ENCODE peak calls at places on chromosomes 12 and 14, in four cellular contexts. T is neural progenitor cell; G is CD8-positive, alpha-beta memory T cell; I is colonic mucosa. D is an unnamed sample. For H3K36me3, the result is how much of the 10 kb centered on the place peaks cover.

GRCh38 chr12:10339441-10339840 is 31.8 kb downstream of the KLRD1 start:
- DNase-seq in T (no peak), G (no peak), I (no peak), D (no peak)

GRCh38 chr12:7142057-7142644 is 12.0 kb downstream of the CLSTN3 start:
- DNase-seq in T (peak), G (peak), I (peak), D (peak)

GRCh38 chr14:65255029-65255545 is 152.8 kb upstream of the MAX start:
- DNase-seq in T (no peak), G (no peak), I (no peak), D (no peak)

GRCh38 chr12:121001060-121001459 is 15.2 kb downstream of the C12orf43 start:
- DNase-seq in T (no peak), G (no peak), I (no peak), D (no peak)

GRCh38 chr14:68403794-68404522 is 388.9 kb downstream of the ZFP36L1 start:
- DNase-seq in T (no peak), G (no peak), I (no peak), D (no peak)

GRCh38 chr12:100554608-100555077 is 18.8 kb upstream of the GAS2L3 start:
- DNase-seq in T (peak), G (no peak), I (peak), D (no peak)

GRCh38 chr12:92144045-92144630 is 1.5 kb downstream of the BTG1 start:
- DNase-seq in T (peak), G (peak), I (peak), D (peak)

GRCh38 chr14:49303952-49304516 is 282.1 kb downstream of the RPS29 start:
- DNase-seq in T (peak), G (no peak), I (peak), D (no peak)

GRCh38 chr14:50532502-50533313 is at the start of gene MAP4K5:
- DNase-seq in T (peak), G (peak), I (peak), D (peak)

GRCh38 chr14:64806202-64806861 is 73.4 kb downstream of the SPTB start:
- DNase-seq in T (no peak), G (no peak), I (no peak), D (no peak)

GRCh38 chr14:104105822-104106470 is 20.4 kb downstream of the ASPG start:
- DNase-seq in T (no peak), G (no peak), I (peak), D (no peak)

GRCh38 chr14:38432186-38432585 is 176.3 kb upstream of the CLEC14A start:
- DNase-seq in T (no peak), G (no peak), I (no peak), D (no peak)

GRCh38 chr12:119720349-119720748 is 52.4 kb downstream of the PRKAB1 start:
- DNase-seq in T (no peak), G (no peak), I (no peak), D (no peak)

GRCh38 chr12:92977326-92977725 is 48.2 kb upstream of the EEA1 start:
- DNase-seq in T (no peak), G (no peak), I (no peak), D (no peak)

GRCh38 chr12:64318605-64319004 is 72.0 kb downstream of the C12orf56 start:
- DNase-seq in T (no peak), G (no peak), I (no peak), D (no peak)

GRCh38 chr12:31732926-31733548 is 4.2 kb upstream of the AMN1 start:
- DNase-seq in T (no peak), G (no peak), I (no peak), D (no peak)

GRCh38 chr14:61642246-61642982 is 52.9 kb upstream of the HIF1A start:
- DNase-seq in T (no peak), G (no peak), I (peak), D (no peak)

GRCh38 chr12:14905269-14906004 is 19.8 kb upstream of the MGP start:
- DNase-seq in T (no peak), G (no peak), I (no peak), D (no peak)

GRCh38 chr12:1688086-1688710 is 2.7 kb upstream of the ADIPOR2 start:
- DNase-seq in T (no peak), G (no peak), I (no peak), D (no peak)

GRCh38 chr12:49357099-49357678 is 10.1 kb upstream of the SPATS2 start:
- DNase-seq in T (peak), G (no peak), I (no peak), D (no peak)

GRCh38 chr14:50985124-50985815 is 41.0 kb upstream of the PYGL start:
- DNase-seq in T (no peak), G (no peak), I (no peak), D (no peak)

GRCh38 chr12:57342207-57342691 is 88.6 kb downstream of the R3HDM2 start:
- DNase-seq in T (peak), G (no peak), I (no peak), D (no peak)

GRCh38 chr14:96587823-96588385 is 85.7 kb downstream of the PAPOLA start:
- DNase-seq in T (no peak), G (no peak), I (no peak), D (no peak)

GRCh38 chr14:52063107-52063506 is 5.8 kb downstream of the NID2 start:
- DNase-seq in T (no peak), G (no peak), I (no peak), D (no peak)

GRCh38 chr12:131222271-131223139 is 268.8 kb downstream of the ADGRD1 start:
- DNase-seq in T (peak), G (no peak), I (no peak), D (no peak)

GRCh38 chr14:76716285-76716684 is 45.0 kb upstream of the VASH1 start:
- DNase-seq in T (no peak), G (no peak), I (no peak), D (no peak)

GRCh38 chr12:46674818-46675217 is 151.0 kb downstream of the SLC38A4 start:
- DNase-seq in T (no peak), G (no peak), I (no peak), D (no peak)

GRCh38 chr12:25769076-25769945 is 189.2 kb upstream of the RASSF8 start:
- DNase-seq in T (no peak), G (no peak), I (no peak), D (no peak)

GRCh38 chr12:65123435-65124063 is 2.4 kb upstream of the WIF1 start:
- DNase-seq in T (peak), G (no peak), I (peak), D (no peak)

GRCh38 chr12:132456944-132457495 is 32.9 kb upstream of the FBRSL1 start:
- DNase-seq in T (peak), G (no peak), I (no peak), D (no peak)

GRCh38 chr12:132454154-132454948 is 35.6 kb upstream of the FBRSL1 start:
- DNase-seq in T (no peak), G (no peak), I (no peak), D (no peak)

GRCh38 chr12:132456186-132456943 is 33.6 kb upstream of the FBRSL1 start:
- DNase-seq in T (no peak), G (no peak), I (no peak), D (no peak)

GRCh38 chr12:132454949-132455418 is 35.0 kb upstream of the FBRSL1 start:
- DNase-seq in T (no peak), G (no peak), I (no peak), D (no peak)

DNA sequence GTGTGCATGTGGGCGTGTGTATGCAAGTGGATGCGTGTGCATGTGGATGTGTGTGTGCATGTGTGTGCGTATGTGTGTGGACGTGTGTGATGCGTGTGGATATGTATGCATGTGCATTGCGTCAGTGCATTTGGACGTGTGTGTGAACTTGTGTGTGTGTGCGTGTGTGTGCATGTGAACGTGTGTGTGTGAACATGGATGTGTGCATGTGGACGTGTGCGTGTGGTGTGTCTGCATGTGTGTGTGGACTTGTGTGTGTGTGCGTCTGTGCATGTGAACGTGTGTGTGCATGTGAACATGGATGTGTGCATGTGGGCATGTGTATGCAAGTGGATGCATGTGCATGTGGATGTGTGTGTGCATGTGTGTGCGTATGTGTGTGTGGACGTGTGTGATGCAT is 34.4 kb upstream of the FBRSL1 start:
- DNase-seq in T (no peak), G (no peak), I (no peak), D (no peak)
- H3K36me3 ChIP-seq in T (under half), G (under half), I (under half), D (under half)

GRCh38 chr12:84785281-84785680 is 127.3 kb downstream of the SLC6A15 start:
- DNase-seq in T (no peak), G (no peak), I (no peak), D (no peak)
- H3K4me3 ChIP-seq in T (no peak), G (no peak), I (no peak), D (no peak)

GRCh38 chr14:100362311-100362927 is 39.3 kb downstream of the SLC25A47 start:
- DNase-seq in T (peak), G (no peak), I (no peak), D (no peak)
- H3K36me3 ChIP-seq in T (under half), G (under half), I (under half), D (under half)

DNA sequence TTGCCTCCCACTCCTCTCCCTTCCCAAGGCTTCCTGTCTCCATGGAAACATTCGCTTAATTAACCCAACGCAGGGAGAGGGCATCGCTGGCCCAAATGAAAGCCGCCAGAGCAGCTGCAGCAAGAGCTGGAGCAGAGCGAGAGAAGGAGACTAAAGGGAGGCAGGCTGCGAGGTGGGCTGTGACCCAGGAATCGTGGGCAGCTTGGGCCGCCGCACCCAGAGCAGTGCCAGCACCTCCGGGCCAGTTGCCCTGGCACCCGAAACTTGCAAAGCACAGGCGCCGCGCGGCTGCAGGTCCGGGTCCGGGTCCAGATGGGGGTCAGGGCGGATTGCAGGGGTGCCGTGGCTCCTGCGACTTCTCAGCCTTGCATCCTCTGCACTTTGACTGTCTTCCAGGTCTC is 43.4 kb upstream of the PTPRQ start:
- DNase-seq in T (peak), G (no peak), I (no peak), D (no peak)
- H3K4me3 ChIP-seq in T (no peak), G (no peak), I (no peak), D (no peak)

GRCh38 chr12:19451196-19451595 is 11.9 kb downstream of the AEBP2 start:
- DNase-seq in T (peak), G (no peak), I (no peak), D (no peak)

GRCh38 chr12:19453961-19454360 is 14.7 kb downstream of the AEBP2 start:
- DNase-seq in T (peak), G (no peak), I (no peak), D (no peak)

GRCh38 chr12:19447386-19447785 is 8.1 kb downstream of the AEBP2 start:
- DNase-seq in T (no peak), G (no peak), I (no peak), D (no peak)

GRCh38 chr12:19449814-19450213 is 10.5 kb downstream of the AEBP2 start:
- DNase-seq in T (no peak), G (no peak), I (no peak), D (no peak)

GRCh38 chr12:19450362-19450761 is 11.1 kb downstream of the AEBP2 start:
- DNase-seq in T (no peak), G (no peak), I (no peak), D (no peak)
- H3K36me3 ChIP-seq in T (under half), G (under half), I (under half), D (under half)

DNA sequence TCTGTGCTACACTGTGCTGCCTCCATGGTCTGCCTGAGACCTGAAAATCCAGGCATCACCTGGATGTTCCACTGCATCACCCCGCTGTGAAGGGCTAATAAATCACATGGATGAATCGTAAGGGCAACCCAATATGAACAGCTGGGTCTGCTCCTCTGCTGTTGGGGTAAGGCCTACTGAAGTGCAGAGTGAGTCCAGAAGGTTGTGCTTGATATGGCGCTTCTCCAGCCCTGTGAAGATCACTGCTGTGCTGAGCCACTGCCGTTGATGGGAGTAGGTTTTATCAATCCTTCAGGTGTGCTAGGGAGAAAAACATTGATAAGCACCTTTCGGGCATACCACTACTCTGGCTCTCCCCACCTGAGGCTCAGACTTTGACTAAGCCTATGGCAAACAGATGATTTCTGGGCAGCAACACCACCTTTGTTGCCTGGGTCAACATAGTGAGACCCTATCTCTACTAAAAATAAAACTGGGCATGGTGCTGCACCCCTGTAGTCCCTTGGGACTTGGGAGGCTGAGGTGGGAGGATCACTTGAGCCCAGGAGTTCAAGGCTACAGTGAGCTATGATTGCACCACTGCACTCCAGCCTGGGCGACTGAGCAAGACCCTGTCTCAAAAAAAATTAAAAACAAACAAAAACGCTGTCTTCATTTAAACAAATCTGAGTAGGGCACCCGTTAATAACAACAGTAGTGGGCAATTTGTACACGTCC is 1.7 kb downstream of the ACVRL1 start:
- DNase-seq in T (no peak), G (no peak), I (no peak), D (no peak)
- H3K4me3 ChIP-seq in T (no peak), G (no peak), I (peak), D (no peak)

DNA sequence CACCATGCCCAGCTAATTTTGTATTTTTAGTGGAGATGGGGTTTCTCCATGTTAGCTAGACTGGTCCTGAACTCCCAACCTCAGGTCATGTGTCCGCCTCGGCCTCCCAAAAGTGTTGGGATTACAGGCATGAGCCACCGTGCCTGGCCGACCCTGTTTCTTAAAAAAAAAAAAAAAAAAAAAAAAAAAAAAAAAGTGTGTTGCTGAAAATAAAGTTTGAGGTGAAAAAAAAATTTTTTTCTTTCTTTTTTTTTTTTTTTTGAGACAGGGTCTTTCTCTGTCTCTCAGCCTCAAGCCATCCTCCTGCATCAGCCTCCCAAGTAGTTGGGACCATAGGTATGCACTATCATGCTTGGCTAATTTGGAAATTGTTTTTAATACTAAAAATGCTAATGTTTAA is 11.3 kb downstream of the RBM25 start:
- DNase-seq in T (no peak), G (no peak), I (no peak), D (no peak)
- H3K36me3 ChIP-seq in T (under half), G (under half), I (under half), D (under half)

GRCh38 chr12:110546339-110546738 is 36.8 kb downstream of the PPTC7 start:
- DNase-seq in T (no peak), G (no peak), I (no peak), D (no peak)
- H3K4me3 ChIP-seq in T (no peak), G (no peak), I (no peak), D (no peak)

DNA sequence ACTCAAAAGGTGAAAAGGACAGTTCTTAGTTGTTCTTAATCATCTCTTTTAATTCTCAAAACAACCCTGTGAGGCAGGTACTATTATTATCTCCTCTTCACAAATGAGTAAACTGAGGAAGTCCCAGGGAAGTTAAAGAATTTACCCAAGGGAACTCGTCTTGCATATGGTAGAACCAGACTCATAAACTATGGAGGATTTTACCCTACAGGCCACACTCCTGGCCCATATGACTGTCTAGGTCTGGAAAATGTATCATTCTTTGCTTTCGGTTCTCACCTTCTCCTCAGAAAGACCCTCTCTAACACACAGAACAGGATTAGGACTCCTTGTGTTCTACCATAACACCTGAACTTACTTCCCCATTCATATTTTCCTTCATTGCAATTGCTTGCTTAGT is 18.9 kb downstream of the SOX5 start:
- DNase-seq in T (no peak), G (no peak), I (no peak), D (no peak)
- H3K36me3 ChIP-seq in T (under half), G (under half), I (under half), D (under half)

DNA sequence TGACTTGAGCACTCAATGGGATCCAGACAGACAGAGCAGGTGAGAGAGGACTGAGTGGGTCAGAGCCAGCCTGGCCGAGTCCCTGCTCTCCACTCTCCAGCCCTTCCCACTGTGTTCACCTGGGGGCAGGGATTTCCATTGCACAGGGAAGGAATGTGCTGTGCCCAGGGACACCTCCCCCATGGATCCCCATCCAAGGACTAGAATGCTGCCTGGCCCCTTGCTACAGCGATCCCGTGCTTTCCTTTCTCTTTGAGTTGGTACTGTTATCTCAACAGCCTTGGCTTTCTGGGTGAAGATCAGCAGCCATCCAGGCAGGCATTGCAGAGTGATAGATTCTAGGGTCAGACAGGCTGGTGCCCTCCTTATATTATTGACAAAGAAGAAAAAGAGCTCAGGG is 60.3 kb upstream of the DLK1 start:
- DNase-seq in T (no peak), G (no peak), I (no peak), D (no peak)
- H3K4me3 ChIP-seq in T (no peak), G (no peak), I (no peak), D (no peak)

D was measured in effector memory CD4-positive, alpha-beta T cell.